ENCODE peak calls at places on chromosome 17, in four cellular contexts. T is HCT116, R is kidney, Y is IMR-90. I is an unnamed sample.
A peak's percentile ranks its signal among the peaks of the same experiment; 100 is the strongest.

GRCh38 chr17:8991514-8992285 is 26.2 kb upstream of the PIK3R5 start:
- DNase-seq in T (peak; percentile 51), R (no peak), Y (peak; percentile 57), I (peak; percentile 63)

GRCh38 chr17:29593546-29594440 is 861 bp downstream of the ANKRD13B start:
- DNase-seq in T (no peak), R (no peak), Y (peak; percentile 24), I (peak; percentile 6)

GRCh38 chr17:81400939-81401726 is 5.9 kb downstream of the BAHCC1 start:
- DNase-seq in T (no peak), R (no peak), Y (no peak), I (no peak)

GRCh38 chr17:81932333-81932983 is 4.6 kb downstream of the PYCR1 start:
- DNase-seq in T (no peak), R (peak; percentile 64), Y (no peak), I (no peak)

GRCh38 chr17:34151081-34151480 is 104.0 kb upstream of the CCL2 start:
- DNase-seq in T (no peak), R (no peak), Y (no peak), I (no peak)

GRCh38 chr17:8913091-8913490 is 45.6 kb upstream of the PIK3R6 start:
- DNase-seq in T (no peak), R (peak; percentile 50), Y (no peak), I (no peak)

GRCh38 chr17:4949321-4950074 is 1.2 kb upstream of the PFN1 start:
- DNase-seq in T (peak; percentile 41), R (peak; percentile 91), Y (peak; percentile 76), I (peak; percentile 74)

GRCh38 chr17:43114101-43114691 is 11.0 kb downstream of the BRCA1 start:
- DNase-seq in T (no peak), R (no peak), Y (no peak), I (no peak)

GRCh38 chr17:51275381-51275780 is 15.0 kb downstream of the UTP18 start:
- DNase-seq in T (no peak), R (no peak), Y (peak; percentile 86), I (no peak)

GRCh38 chr17:64480951-64481350 is 15.9 kb downstream of the POLG2 start:
- DNase-seq in T (no peak), R (no peak), Y (no peak), I (no peak)

GRCh38 chr17:28646039-28646754 is 1.2 kb upstream of the BLTP2 start:
- DNase-seq in T (no peak), R (no peak), Y (no peak), I (no peak)

GRCh38 chr17:31834448-31834847 is 24.6 kb downstream of the COPRS start:
- DNase-seq in T (no peak), R (no peak), Y (no peak), I (no peak)

GRCh38 chr17:18254888-18255649 is 3.5 kb downstream of the FLII start:
- DNase-seq in T (no peak), R (no peak), Y (no peak), I (no peak)
- TF ChIP-seq CTCF in T (no peak), R (no peak), Y (no peak), I (no peak)

DNA sequence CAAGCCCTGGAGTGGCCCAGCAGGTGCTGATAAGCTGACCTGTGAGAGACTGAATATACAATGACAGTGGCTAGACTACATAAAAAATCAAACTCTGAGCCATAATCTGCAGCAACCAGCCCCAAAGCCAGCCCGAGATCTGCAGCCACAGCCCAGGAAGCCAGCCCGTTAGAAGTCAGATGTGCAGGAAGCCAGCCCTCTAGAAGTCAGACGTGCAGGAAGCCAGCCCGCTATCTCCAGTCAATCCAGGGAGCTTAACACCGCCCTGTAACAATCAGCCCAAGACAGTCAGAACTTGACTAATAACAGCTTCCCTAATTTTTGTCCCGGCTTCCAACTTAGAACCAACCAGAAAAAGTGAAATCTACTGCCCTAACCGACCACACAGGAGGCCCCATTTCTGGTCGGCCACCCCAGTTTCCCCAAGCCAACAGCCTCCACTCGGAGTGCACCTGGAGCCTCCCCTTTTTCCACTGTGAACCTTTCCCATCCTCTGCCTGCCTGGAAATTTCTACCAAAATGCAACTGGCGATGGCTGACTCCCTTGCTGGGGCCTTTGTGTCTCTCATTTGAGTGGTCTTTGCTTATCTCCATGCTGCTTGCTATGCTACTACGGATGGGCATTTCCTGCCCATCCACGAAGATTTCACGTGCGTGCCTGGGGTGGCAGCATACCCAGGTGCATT is 769.3 kb downstream of the KCNJ18 start:
- DNase-seq in T (no peak), R (no peak), Y (no peak), I (no peak)
- H3K9ac ChIP-seq in T (no peak overlapping the region), R (no peak overlapping the region), Y (no peak overlapping the region), I (no peak overlapping the region)

GRCh38 chr17:18949566-18949965 is 2.4 kb upstream of the SLC5A10 start:
- DNase-seq in T (no peak), R (no peak), Y (peak; percentile 17), I (no peak)

GRCh38 chr17:18944646-18945045 is 7.3 kb upstream of the SLC5A10 start:
- DNase-seq in T (no peak), R (no peak), Y (no peak), I (no peak)

GRCh38 chr17:18948476-18949006 is 3.4 kb upstream of the SLC5A10 start:
- DNase-seq in T (no peak), R (peak; percentile 16), Y (no peak), I (no peak)

GRCh38 chr17:18946536-18946935 is 5.4 kb upstream of the SLC5A10 start:
- DNase-seq in T (no peak), R (no peak), Y (peak; percentile 19), I (no peak)

DNA sequence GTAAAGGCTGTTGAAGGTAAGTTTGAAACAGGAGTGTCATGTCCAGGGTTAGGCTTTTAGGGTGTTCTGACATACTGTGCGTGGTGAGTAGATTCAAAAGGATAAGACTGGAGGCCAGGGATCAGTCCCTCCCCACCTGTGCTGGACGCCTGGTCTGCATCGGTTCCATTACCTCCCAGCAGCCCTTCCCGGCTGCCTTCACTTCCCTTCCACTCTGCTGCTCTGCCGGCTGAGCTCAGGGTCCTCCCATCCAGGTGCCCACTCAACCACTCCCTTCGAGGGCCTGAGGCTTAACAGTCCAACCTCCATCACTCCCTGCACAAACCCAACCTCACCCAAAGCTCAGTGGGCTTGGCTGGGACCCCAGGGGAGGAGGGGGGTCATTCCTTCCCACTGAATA is 4.1 kb upstream of the SLC5A10 start:
- DNase-seq in T (no peak), R (no peak), Y (no peak), I (no peak)
- TF ChIP-seq CTCF in T (no peak), R (no peak), Y (no peak), I (no peak)

GRCh38 chr17:73822371-73822770 is 178.1 kb upstream of the SDK2 start:
- DNase-seq in T (no peak), R (peak; percentile 31), Y (no peak), I (no peak)

GRCh38 chr17:73826181-73826871 is 182.1 kb upstream of the SDK2 start:
- DNase-seq in T (no peak), R (peak; percentile 55), Y (no peak), I (no peak)

GRCh38 chr17:73821665-73822064 is 177.4 kb upstream of the SDK2 start:
- DNase-seq in T (no peak), R (no peak), Y (no peak), I (no peak)

GRCh38 chr17:73824321-73824720 is 180.1 kb upstream of the SDK2 start:
- DNase-seq in T (no peak), R (peak; percentile 13), Y (no peak), I (no peak)

GRCh38 chr17:73823684-73824083 is 179.4 kb upstream of the SDK2 start:
- DNase-seq in T (no peak), R (no peak), Y (no peak), I (no peak)
- H3K9ac ChIP-seq in T (no peak overlapping the region), R (no peak overlapping the region), Y (no peak overlapping the region), I (no peak overlapping the region)

GRCh38 chr17:76473541-76473985 is 6.2 kb downstream of the AANAT start:
- DNase-seq in T (no peak), R (peak; percentile 78), Y (no peak), I (no peak)
- TF ChIP-seq CTCF in T (no peak), R (no peak), Y (peak; percentile 35), I (peak; percentile 62)

GRCh38 chr17:19705201-19705600 is 11.2 kb downstream of the SLC47A2 start:
- DNase-seq in T (no peak), R (peak; percentile 49), Y (no peak), I (no peak)

GRCh38 chr17:19707728-19708221 is 8.6 kb downstream of the SLC47A2 start:
- DNase-seq in T (no peak), R (no peak), Y (no peak), I (no peak)

GRCh38 chr17:19706791-19707727 is 9.3 kb downstream of the SLC47A2 start:
- DNase-seq in T (no peak), R (no peak), Y (no peak), I (no peak)

GRCh38 chr17:19703776-19704371 is 12.5 kb downstream of the SLC47A2 start:
- DNase-seq in T (no peak), R (peak; percentile 68), Y (no peak), I (no peak)

GRCh38 chr17:19705771-19706770 is 10.3 kb downstream of the SLC47A2 start:
- DNase-seq in T (no peak), R (no peak), Y (no peak), I (no peak)
- H3K9ac ChIP-seq in T (no peak overlapping the region), R (no peak overlapping the region), Y (no peak overlapping the region), I (no peak overlapping the region)

GRCh38 chr17:16417399-16417798 is 2.0 kb downstream of the TRPV2 start:
- DNase-seq in T (no peak), R (no peak), Y (no peak), I (no peak)

GRCh38 chr17:16418684-16419066 is 3.3 kb downstream of the TRPV2 start:
- DNase-seq in T (no peak), R (no peak), Y (no peak), I (no peak)

GRCh38 chr17:16417896-16418683 is 2.7 kb downstream of the TRPV2 start:
- DNase-seq in T (no peak), R (no peak), Y (peak; percentile 28), I (peak; percentile 37)

GRCh38 chr17:16419074-16419928 is 3.9 kb downstream of the TRPV2 start:
- DNase-seq in T (no peak), R (no peak), Y (peak; percentile 94), I (peak; percentile 94)

DNA sequence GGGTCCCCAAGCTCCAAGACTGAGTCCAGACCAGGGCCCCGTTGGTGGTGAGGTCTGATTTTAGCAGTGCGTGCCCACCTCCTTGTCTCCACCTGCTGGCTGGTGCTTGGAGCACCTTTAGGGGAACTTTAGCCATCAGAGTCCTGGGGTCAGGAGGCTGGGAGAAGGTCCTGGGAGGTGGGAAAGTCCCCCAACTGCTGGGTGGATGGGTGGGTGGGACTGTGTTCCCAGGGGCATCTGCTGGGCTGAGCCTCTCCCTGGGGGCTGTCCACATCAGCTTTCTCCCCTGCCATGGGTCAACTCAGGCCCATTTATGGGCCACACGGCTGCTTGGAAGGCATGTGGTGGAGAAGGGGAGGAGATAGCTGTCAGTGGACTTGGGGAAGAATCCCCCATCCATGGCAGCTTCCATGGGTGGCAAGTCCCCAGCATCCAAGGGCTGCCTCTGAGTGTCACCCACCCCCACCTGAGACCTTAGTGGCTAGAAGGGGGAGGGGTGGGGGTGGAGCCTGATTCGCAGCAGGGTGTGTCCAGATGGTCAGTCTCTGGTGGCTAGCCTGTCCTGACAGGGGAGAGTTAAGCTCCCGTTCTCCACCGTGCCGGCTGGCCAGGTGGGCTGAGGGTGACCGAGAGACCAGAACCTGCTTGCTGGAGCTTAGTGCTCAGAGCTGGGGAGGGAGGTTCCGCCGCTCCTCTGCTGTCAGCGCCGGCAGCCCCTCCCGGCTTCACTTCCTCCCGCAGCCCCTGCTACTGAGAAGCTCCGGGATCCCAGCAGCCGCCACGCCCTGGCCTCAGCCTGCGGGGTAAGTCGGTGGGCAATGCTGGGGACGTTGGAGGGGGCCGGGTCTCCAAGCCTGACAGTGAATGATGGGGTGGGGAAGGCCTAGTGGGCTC is at the start of gene TRPV2:
- DNase-seq in T (no peak), R (no peak), Y (no peak), I (peak; percentile 49)
- TF ChIP-seq CTCF in T (peak; percentile 45), R (peak; percentile 20), Y (peak; percentile 18), I (peak; percentile 59)